ENCODE peak calls at places on chromosomes 3 and 15, in seven cellular contexts. One of them, this sample, is unnamed.

GRCh38 chr3:190183121-190183520 is 62.4 kb upstream of the P3H2 start:
- DNase-seq in tibial artery: no peak
- DNase-seq in right atrium auricular region: no peak
- DNase-seq in left ventricle myocardium inferior: no peak
- DNase-seq in stomach: no peak
- DNase-seq in esophagus squamous epithelium: no peak
- DNase-seq in HFFc6: peak
- DNase-seq in this sample: no peak

GRCh38 chr3:188007897-188008296 is 146.1 kb upstream of the LPP start:
- DNase-seq in tibial artery: no peak
- DNase-seq in right atrium auricular region: no peak
- DNase-seq in left ventricle myocardium inferior: no peak
- DNase-seq in stomach: no peak
- DNase-seq in esophagus squamous epithelium: no peak
- DNase-seq in HFFc6: no peak
- DNase-seq in this sample: no peak

GRCh38 chr3:50238549-50239026 is 2.6 kb downstream of the GNAI2 start:
- DNase-seq in tibial artery: peak
- DNase-seq in right atrium auricular region: peak
- DNase-seq in left ventricle myocardium inferior: peak
- DNase-seq in stomach: peak
- DNase-seq in esophagus squamous epithelium: no peak
- DNase-seq in HFFc6: no peak
- DNase-seq in this sample: no peak

GRCh38 chr3:188772886-188773285 is 398.9 kb upstream of the TPRG1 start:
- DNase-seq in tibial artery: no peak
- DNase-seq in right atrium auricular region: no peak
- DNase-seq in left ventricle myocardium inferior: no peak
- DNase-seq in stomach: peak
- DNase-seq in esophagus squamous epithelium: no peak
- DNase-seq in HFFc6: peak
- DNase-seq in this sample: no peak

GRCh38 chr3:188661801-188662200 is 507.8 kb downstream of the LPP start:
- DNase-seq in tibial artery: no peak
- DNase-seq in right atrium auricular region: no peak
- DNase-seq in left ventricle myocardium inferior: no peak
- DNase-seq in stomach: no peak
- DNase-seq in esophagus squamous epithelium: no peak
- DNase-seq in HFFc6: no peak
- DNase-seq in this sample: no peak

GRCh38 chr15:52103217-52104207 is 9.1 kb downstream of the BCL2L10 start:
- DNase-seq in tibial artery: no peak
- DNase-seq in right atrium auricular region: peak
- DNase-seq in left ventricle myocardium inferior: no peak
- DNase-seq in stomach: no peak
- DNase-seq in esophagus squamous epithelium: no peak
- DNase-seq in HFFc6: peak
- DNase-seq in this sample: no peak

GRCh38 chr3:58353722-58354553 is 21.2 kb downstream of the PXK start:
- DNase-seq in tibial artery: no peak
- DNase-seq in right atrium auricular region: peak
- DNase-seq in left ventricle myocardium inferior: no peak
- DNase-seq in stomach: no peak
- DNase-seq in esophagus squamous epithelium: no peak
- DNase-seq in HFFc6: no peak
- DNase-seq in this sample: no peak

GRCh38 chr3:123348-123747 is 73.2 kb upstream of the CHL1 start:
- DNase-seq in tibial artery: no peak
- DNase-seq in right atrium auricular region: no peak
- DNase-seq in left ventricle myocardium inferior: no peak
- DNase-seq in stomach: no peak
- DNase-seq in esophagus squamous epithelium: no peak
- DNase-seq in HFFc6: no peak
- DNase-seq in this sample: no peak

GRCh38 chr15:69973102-69973714 is 124.5 kb downstream of the TLE3 start:
- DNase-seq in tibial artery: no peak
- DNase-seq in right atrium auricular region: no peak
- DNase-seq in left ventricle myocardium inferior: no peak
- DNase-seq in stomach: no peak
- DNase-seq in esophagus squamous epithelium: no peak
- DNase-seq in HFFc6: peak
- DNase-seq in this sample: no peak

GRCh38 chr3:115634052-115634451 is 10.7 kb downstream of the GAP43 start:
- DNase-seq in tibial artery: no peak
- DNase-seq in right atrium auricular region: no peak
- DNase-seq in left ventricle myocardium inferior: no peak
- DNase-seq in stomach: no peak
- DNase-seq in esophagus squamous epithelium: no peak
- DNase-seq in HFFc6: no peak
- DNase-seq in this sample: no peak

GRCh38 chr15:25169318-25169717 is 214.5 kb downstream of the SNRPN start:
- DNase-seq in tibial artery: no peak
- DNase-seq in right atrium auricular region: peak
- DNase-seq in left ventricle myocardium inferior: no peak
- DNase-seq in stomach: peak
- DNase-seq in esophagus squamous epithelium: no peak
- DNase-seq in HFFc6: no peak
- DNase-seq in this sample: no peak

GRCh38 chr3:129486057-129487035 is 42.1 kb upstream of the RHO start:
- DNase-seq in tibial artery: no peak
- DNase-seq in right atrium auricular region: no peak
- DNase-seq in left ventricle myocardium inferior: no peak
- DNase-seq in stomach: no peak
- DNase-seq in esophagus squamous epithelium: no peak
- DNase-seq in HFFc6: peak
- DNase-seq in this sample: no peak

GRCh38 chr3:178436773-178437172 is 99.5 kb upstream of the KCNMB2 start:
- DNase-seq in tibial artery: no peak
- DNase-seq in right atrium auricular region: no peak
- DNase-seq in left ventricle myocardium inferior: no peak
- DNase-seq in stomach: no peak
- DNase-seq in esophagus squamous epithelium: no peak
- DNase-seq in HFFc6: peak
- DNase-seq in this sample: no peak
- TF ChIP-seq CTCF in tibial artery: peak
- TF ChIP-seq CTCF in right atrium auricular region: peak
- TF ChIP-seq CTCF in left ventricle myocardium inferior: peak
- TF ChIP-seq CTCF in stomach: peak
- TF ChIP-seq CTCF in esophagus squamous epithelium: no peak
- TF ChIP-seq CTCF in HFFc6: peak
- TF ChIP-seq CTCF in this sample: peak

DNA sequence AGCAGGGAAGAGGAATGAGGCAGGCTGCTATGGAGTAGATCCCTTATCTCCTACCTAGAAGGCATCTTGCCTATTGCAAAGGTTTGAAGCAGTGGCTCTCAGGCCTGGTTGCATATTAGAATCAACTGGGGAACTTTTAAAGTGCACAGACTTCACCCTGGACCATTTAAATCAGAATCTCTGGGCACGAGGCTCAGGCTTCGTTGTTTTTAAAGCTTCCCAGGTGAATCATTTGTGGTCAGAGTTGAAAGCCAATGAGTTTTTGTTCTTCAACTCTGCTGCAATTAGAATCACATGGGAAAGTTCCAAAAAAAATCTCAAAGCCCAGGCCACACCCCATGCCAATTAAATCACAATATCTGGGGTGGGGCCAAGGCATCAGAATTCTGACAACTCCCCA is 773.1 kb downstream of the AGBL1 start:
- DNase-seq in tibial artery: no peak
- DNase-seq in right atrium auricular region: no peak
- DNase-seq in left ventricle myocardium inferior: no peak
- DNase-seq in stomach: no peak
- DNase-seq in esophagus squamous epithelium: no peak
- DNase-seq in HFFc6: no peak
- DNase-seq in this sample: no peak
- TF ChIP-seq CTCF in tibial artery: no peak
- TF ChIP-seq CTCF in right atrium auricular region: no peak
- TF ChIP-seq CTCF in left ventricle myocardium inferior: no peak
- TF ChIP-seq CTCF in stomach: no peak
- TF ChIP-seq CTCF in esophagus squamous epithelium: no peak
- TF ChIP-seq CTCF in HFFc6: no peak
- TF ChIP-seq CTCF in this sample: no peak

DNA sequence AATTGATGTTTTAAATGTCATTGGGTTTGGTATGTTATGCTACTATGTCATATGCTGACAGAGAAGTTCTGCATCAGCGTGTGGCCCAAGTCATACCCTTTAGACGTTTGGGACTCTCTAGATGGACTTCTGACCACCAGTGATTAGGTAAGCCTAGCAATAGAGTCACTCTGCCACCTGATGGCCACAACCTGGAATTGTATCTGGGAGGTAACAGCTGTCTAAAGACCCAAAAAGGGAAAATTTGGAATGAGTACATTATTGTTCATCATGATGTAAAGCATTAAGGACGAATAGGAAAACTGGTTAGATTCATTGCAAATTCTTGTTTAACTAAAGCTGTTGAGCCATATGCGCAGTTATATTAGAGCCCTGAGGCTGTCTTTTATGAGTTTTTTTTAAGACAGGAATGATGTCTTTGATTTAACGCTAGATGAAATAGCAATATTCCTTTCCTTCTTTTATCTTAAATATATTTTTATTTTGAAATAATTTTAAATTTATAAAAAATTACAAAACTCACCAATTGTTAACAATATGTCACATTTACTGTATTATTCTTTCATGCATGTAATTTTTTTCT is 63.6 kb downstream of the FAM81A start:
- DNase-seq in tibial artery: no peak
- DNase-seq in right atrium auricular region: no peak
- DNase-seq in left ventricle myocardium inferior: no peak
- DNase-seq in stomach: peak
- DNase-seq in esophagus squamous epithelium: no peak
- DNase-seq in HFFc6: peak
- DNase-seq in this sample: peak
- TF ChIP-seq CTCF in tibial artery: peak
- TF ChIP-seq CTCF in right atrium auricular region: peak
- TF ChIP-seq CTCF in left ventricle myocardium inferior: peak
- TF ChIP-seq CTCF in stomach: peak
- TF ChIP-seq CTCF in esophagus squamous epithelium: no peak
- TF ChIP-seq CTCF in HFFc6: peak
- TF ChIP-seq CTCF in this sample: peak

GRCh38 chr3:56930706-56931105 is 129.0 kb upstream of the ARHGEF3 start:
- DNase-seq in tibial artery: no peak
- DNase-seq in right atrium auricular region: no peak
- DNase-seq in left ventricle myocardium inferior: no peak
- DNase-seq in stomach: no peak
- DNase-seq in esophagus squamous epithelium: no peak
- DNase-seq in HFFc6: no peak
- DNase-seq in this sample: no peak

GRCh38 chr3:56923546-56924224 is 121.9 kb upstream of the ARHGEF3 start:
- DNase-seq in tibial artery: no peak
- DNase-seq in right atrium auricular region: peak
- DNase-seq in left ventricle myocardium inferior: no peak
- DNase-seq in stomach: peak
- DNase-seq in esophagus squamous epithelium: no peak
- DNase-seq in HFFc6: peak
- DNase-seq in this sample: no peak

GRCh38 chr3:56928379-56929068 is 126.8 kb upstream of the ARHGEF3 start:
- DNase-seq in tibial artery: no peak
- DNase-seq in right atrium auricular region: no peak
- DNase-seq in left ventricle myocardium inferior: no peak
- DNase-seq in stomach: no peak
- DNase-seq in esophagus squamous epithelium: no peak
- DNase-seq in HFFc6: peak
- DNase-seq in this sample: no peak

GRCh38 chr3:56929809-56930615 is 128.3 kb upstream of the ARHGEF3 start:
- DNase-seq in tibial artery: no peak
- DNase-seq in right atrium auricular region: no peak
- DNase-seq in left ventricle myocardium inferior: no peak
- DNase-seq in stomach: no peak
- DNase-seq in esophagus squamous epithelium: no peak
- DNase-seq in HFFc6: no peak
- DNase-seq in this sample: no peak

DNA sequence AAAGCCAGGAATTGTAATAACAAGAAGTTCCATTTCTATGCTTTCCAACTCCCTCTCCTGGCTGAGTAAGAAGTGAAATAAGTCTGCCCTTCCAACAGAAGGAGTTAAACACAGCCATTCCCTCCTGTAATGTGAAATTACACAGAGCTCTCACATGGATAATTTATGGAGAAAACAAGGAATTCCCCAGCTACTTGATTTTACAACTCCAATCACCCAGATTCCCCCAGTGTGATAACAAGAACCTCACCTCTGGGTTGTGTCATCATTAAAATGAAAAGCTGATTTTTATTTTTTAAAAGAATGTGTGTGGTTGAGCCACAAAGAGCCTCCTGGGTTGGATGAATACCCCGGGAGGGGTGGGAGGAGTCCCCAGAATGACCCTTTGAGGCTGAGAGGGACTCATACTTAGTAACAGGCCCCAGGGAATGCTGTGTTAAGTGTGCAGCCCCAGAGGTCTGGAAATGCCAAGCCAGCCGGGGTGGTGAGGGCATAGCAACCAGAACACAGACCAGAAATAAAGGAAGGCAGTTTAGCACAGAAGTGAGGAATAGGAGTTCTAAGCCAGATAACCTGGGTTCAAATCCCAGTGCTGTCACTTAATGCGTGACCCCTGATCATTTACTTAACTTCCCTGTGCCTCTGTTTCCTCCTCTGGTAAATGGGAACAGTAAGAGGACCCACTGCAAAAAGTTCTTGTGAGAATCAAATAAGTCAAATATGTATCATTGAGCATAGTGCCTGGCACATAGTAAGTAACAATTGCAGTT is 124.9 kb upstream of the ARHGEF3 start:
- DNase-seq in tibial artery: no peak
- DNase-seq in right atrium auricular region: no peak
- DNase-seq in left ventricle myocardium inferior: no peak
- DNase-seq in stomach: no peak
- DNase-seq in esophagus squamous epithelium: no peak
- DNase-seq in HFFc6: peak
- DNase-seq in this sample: no peak
- TF ChIP-seq CTCF in tibial artery: no peak
- TF ChIP-seq CTCF in right atrium auricular region: no peak
- TF ChIP-seq CTCF in left ventricle myocardium inferior: no peak
- TF ChIP-seq CTCF in stomach: no peak
- TF ChIP-seq CTCF in esophagus squamous epithelium: no peak
- TF ChIP-seq CTCF in HFFc6: peak
- TF ChIP-seq CTCF in this sample: no peak

GRCh38 chr3:57140894-57141293 is 24.3 kb downstream of the IL17RD start:
- DNase-seq in tibial artery: peak
- DNase-seq in right atrium auricular region: no peak
- DNase-seq in left ventricle myocardium inferior: no peak
- DNase-seq in stomach: no peak
- DNase-seq in esophagus squamous epithelium: no peak
- DNase-seq in HFFc6: no peak
- DNase-seq in this sample: no peak

GRCh38 chr3:57142335-57142734 is 22.8 kb downstream of the IL17RD start:
- DNase-seq in tibial artery: peak
- DNase-seq in right atrium auricular region: no peak
- DNase-seq in left ventricle myocardium inferior: no peak
- DNase-seq in stomach: no peak
- DNase-seq in esophagus squamous epithelium: no peak
- DNase-seq in HFFc6: no peak
- DNase-seq in this sample: no peak

GRCh38 chr3:57143886-57144459 is 21.2 kb downstream of the IL17RD start:
- DNase-seq in tibial artery: no peak
- DNase-seq in right atrium auricular region: no peak
- DNase-seq in left ventricle myocardium inferior: no peak
- DNase-seq in stomach: no peak
- DNase-seq in esophagus squamous epithelium: no peak
- DNase-seq in HFFc6: no peak
- DNase-seq in this sample: no peak

GRCh38 chr3:57144952-57145351 is 20.2 kb downstream of the IL17RD start:
- DNase-seq in tibial artery: no peak
- DNase-seq in right atrium auricular region: no peak
- DNase-seq in left ventricle myocardium inferior: no peak
- DNase-seq in stomach: no peak
- DNase-seq in esophagus squamous epithelium: no peak
- DNase-seq in HFFc6: no peak
- DNase-seq in this sample: no peak

GRCh38 chr3:57141719-57142118 is 23.4 kb downstream of the IL17RD start:
- DNase-seq in tibial artery: no peak
- DNase-seq in right atrium auricular region: no peak
- DNase-seq in left ventricle myocardium inferior: no peak
- DNase-seq in stomach: no peak
- DNase-seq in esophagus squamous epithelium: no peak
- DNase-seq in HFFc6: no peak
- DNase-seq in this sample: no peak
- TF ChIP-seq CTCF in tibial artery: no peak
- TF ChIP-seq CTCF in right atrium auricular region: no peak
- TF ChIP-seq CTCF in left ventricle myocardium inferior: no peak
- TF ChIP-seq CTCF in stomach: no peak
- TF ChIP-seq CTCF in esophagus squamous epithelium: no peak
- TF ChIP-seq CTCF in HFFc6: no peak
- TF ChIP-seq CTCF in this sample: no peak